ENCODE peak calls at places on chromosomes 2 and 18, in five cellular contexts. B is GM04504, Y is T follicular helper cell, K is cardiac fibroblast, H is iris pigment epithelial cell. W is an unnamed sample.

GRCh38 chr2:28662468-28663095 is 89.0 kb upstream of the PPP1CB start:
- DNase-seq in B (no peak), Y (no peak), K (peak), H (peak), W (peak)

GRCh38 chr2:182368996-182369395 is 57.8 kb downstream of the PDE1A start:
- DNase-seq in K (no peak), Y (no peak), H (no peak), B (no peak), W (no peak)

GRCh38 chr2:54903736-54904554 is 146.3 kb downstream of the RTN4 start:
- DNase-seq in H (peak), B (peak), K (peak), Y (peak), W (peak)

GRCh38 chr18:2654105-2654827 is 1.3 kb upstream of the SMCHD1 start:
- DNase-seq in B (no peak), K (peak), H (peak), Y (no peak), W (no peak)

GRCh38 chr2:1591461-1591770 is 152.9 kb downstream of the PXDN start:
- DNase-seq in Y (no peak), K (peak), B (no peak), H (no peak), W (no peak)

GRCh38 chr2:223723954-223724411 is 113.4 kb downstream of the AP1S3 start:
- DNase-seq in K (no peak), Y (no peak), B (no peak), H (no peak), W (no peak)

GRCh38 chr18:59208602-59209001 is 11.4 kb upstream of the GRP start:
- DNase-seq in B (no peak), Y (no peak), H (no peak), K (no peak), W (no peak)

GRCh38 chr2:200752332-200752731 is 59.4 kb upstream of the BZW1 start:
- DNase-seq in K (no peak), H (no peak), Y (no peak), B (no peak), W (no peak)

GRCh38 chr2:9205963-9206948 is at the start of gene ASAP2:
- DNase-seq in Y (no peak), B (peak), H (peak), K (peak), W (peak)

GRCh38 chr2:233449071-233449901 is 95.0 kb downstream of the DGKD start:
- DNase-seq in Y (no peak), H (peak), B (peak), K (peak), W (peak)

GRCh38 chr2:206231669-206232286 is 42.7 kb upstream of the ZDBF2 start:
- DNase-seq in K (no peak), B (no peak), H (no peak), Y (no peak), W (no peak)

GRCh38 chr18:61551586-61551985 is 218.4 kb downstream of the CDH20 start:
- DNase-seq in K (peak), B (peak), H (peak), Y (no peak), W (peak)

GRCh38 chr2:10482460-10482859 is 34.3 kb upstream of the ODC1 start:
- DNase-seq in B (no peak), Y (no peak), K (no peak), H (no peak), W (no peak)

GRCh38 chr2:11904029-11904428 is 157.6 kb downstream of the LPIN1 start:
- DNase-seq in Y (no peak), H (no peak), B (no peak), K (no peak), W (no peak)

GRCh38 chr2:62443886-62444285 is 62.1 kb downstream of the TMEM17 start:
- DNase-seq in K (no peak), B (no peak), H (no peak), Y (no peak), W (no peak)

GRCh38 chr2:67260348-67261277 is 136.5 kb upstream of the ETAA1 start:
- DNase-seq in Y (no peak), K (peak), B (peak), H (peak), W (peak)

GRCh38 chr2:69652206-69652605 is 8.7 kb upstream of the AAK1 start:
- DNase-seq in Y (no peak), K (peak), H (peak), B (peak), W (peak)

GRCh38 chr2:215145611-215146010 is 7.2 kb upstream of the ABCA12 start:
- DNase-seq in K (no peak), H (no peak), Y (no peak), B (no peak), W (no peak)

GRCh38 chr2:160210599-160211138 is 10.6 kb upstream of the ITGB6 start:
- DNase-seq in Y (peak), K (peak), B (no peak), H (peak), W (no peak)

GRCh38 chr18:7778181-7778580 is 211.1 kb downstream of the PTPRM start:
- DNase-seq in K (peak), B (no peak), Y (no peak), H (peak), W (no peak)

GRCh38 chr2:121694398-121695178 is 42.1 kb downstream of the NIFK start:
- DNase-seq in Y (no peak), K (peak), H (peak), B (no peak), W (peak)

GRCh38 chr18:78729099-78729467 is 250.5 kb upstream of the SALL3 start:
- DNase-seq in K (no peak), H (no peak), Y (no peak), B (no peak), W (no peak)

GRCh38 chr2:172436889-172437288 is 9.5 kb downstream of the ITGA6 start:
- DNase-seq in Y (no peak), K (no peak), B (no peak), H (no peak), W (no peak)

GRCh38 chr2:15969214-15969613 is 28.9 kb downstream of the MYCN start:
- DNase-seq in Y (no peak), H (no peak), K (no peak), B (no peak), W (no peak)

GRCh38 chr2:178331474-178332431 is 119.2 kb downstream of the PRKRA start:
- DNase-seq in B (no peak), K (no peak), Y (no peak), H (no peak), W (no peak)

GRCh38 chr2:36967236-36967876 is 1.0 kb upstream of the STRN start:
- DNase-seq in H (no peak), B (no peak), K (no peak), Y (no peak), W (no peak)

GRCh38 chr18:13268746-13269285 is 50.3 kb downstream of the LDLRAD4 start:
- DNase-seq in K (no peak), Y (no peak), H (no peak), B (no peak), W (no peak)

GRCh38 chr2:19875280-19875679 is 26.5 kb downstream of the TTC32 start:
- DNase-seq in H (no peak), K (no peak), Y (no peak), B (no peak), W (no peak)